ENCODE peak calls at places on chromosomes 13 and 19, in five cellular contexts. M is mesenchymal stem cell; C is psoas muscle; F is CD4-positive, alpha-beta T cell; X is K562. W is an unnamed sample. For H3K9me3, the result is how much of the 10 kb centered on the place peaks cover.

GRCh38 chr19:29640231-29640630 is 25.0 kb upstream of the PLEKHF1 start:
- DNase-seq in M (no peak), C (no peak), F (no peak), X (no peak), W (no peak)

GRCh38 chr13:87274209-87274819 is 396.9 kb upstream of the SLITRK5 start:
- DNase-seq in M (peak), C (no peak), F (no peak), X (no peak), W (no peak)

GRCh38 chr19:32336259-32337111 is 8.9 kb upstream of the ZNF507 start:
- DNase-seq in M (peak), C (no peak), F (no peak), X (no peak), W (no peak)

GRCh38 chr19:15324791-15325519 is 7.4 kb downstream of the BRD4 start:
- DNase-seq in M (no peak), C (no peak), F (no peak), X (no peak), W (no peak)

GRCh38 chr13:23427342-23428182 is 5.9 kb downstream of the SACS start:
- DNase-seq in M (peak), C (no peak), F (no peak), X (no peak), W (no peak)

GRCh38 chr19:45467456-45468158 is at the start of gene FOSB:
- DNase-seq in M (peak), C (peak), F (peak), X (peak), W (peak)

GRCh38 chr13:112670118-112670517 is 19.7 kb upstream of the ATP11A start:
- DNase-seq in M (no peak), C (no peak), F (no peak), X (no peak), W (no peak)

GRCh38 chr19:55620410-55620809 is 4.0 kb downstream of the ZNF784 start:
- DNase-seq in M (no peak), C (no peak), F (no peak), X (peak), W (no peak)

GRCh38 chr19:5889288-5889971 is 14.2 kb downstream of the NDUFA11 start:
- DNase-seq in M (peak), C (no peak), F (no peak), X (no peak), W (no peak)

GRCh38 chr13:80341098-80341701 is at the start of gene SPRY2:
- DNase-seq in M (peak), C (peak), F (no peak), X (peak), W (peak)

GRCh38 chr13:31054632-31055031 is 107.1 kb downstream of the HSPH1 start:
- DNase-seq in M (no peak), C (no peak), F (no peak), X (no peak), W (no peak)

GRCh38 chr19:46610851-46611770 is 10.0 kb downstream of the CALM3 start:
- DNase-seq in M (no peak), C (no peak), F (no peak), X (no peak), W (no peak)

GRCh38 chr19:43527860-43528622 is 1.0 kb upstream of the ETHE1 start:
- DNase-seq in M (peak), C (peak), F (no peak), X (peak), W (peak)

GRCh38 chr19:2805991-2806649 is 13.5 kb upstream of the ZNF554 start:
- DNase-seq in M (no peak), C (no peak), F (no peak), X (no peak), W (no peak)

GRCh38 chr13:112838038-112838965 is 130.7 kb upstream of the MCF2L start:
- DNase-seq in M (no peak), C (no peak), F (no peak), X (no peak), W (no peak)

GRCh38 chr13:39897636-39898035 is 242.2 kb downstream of the COG6 start:
- DNase-seq in M (no peak), C (no peak), F (no peak), X (no peak), W (no peak)

GRCh38 chr19:16883518-16883917 is 5.3 kb upstream of the F2RL3 start:
- DNase-seq in M (no peak), C (no peak), F (no peak), X (no peak), W (no peak)

GRCh38 chr13:100887729-100888151 is 213.1 kb upstream of the TMTC4 start:
- DNase-seq in M (peak), C (no peak), F (no peak), X (no peak), W (no peak)

GRCh38 chr13:79966502-79966901 is 374.4 kb downstream of the SPRY2 start:
- DNase-seq in M (peak), C (no peak), F (no peak), X (no peak), W (no peak)

GRCh38 chr13:70568571-70568970 is 460.3 kb upstream of the KLHL1 start:
- DNase-seq in M (peak), C (no peak), F (no peak), X (peak), W (no peak)

GRCh38 chr19:38693380-38694223 is 46.2 kb downstream of the ACTN4 start:
- DNase-seq in M (peak), C (no peak), F (peak), X (no peak), W (peak)

GRCh38 chr19:55986487-55986886 is at the start of gene NLRP5:
- DNase-seq in M (no peak), C (no peak), F (no peak), X (no peak), W (peak)

GRCh38 chr19:46466536-46467199 is 4.7 kb downstream of the PNMA8A start:
- DNase-seq in M (peak), C (peak), F (no peak), X (no peak), W (no peak)

GRCh38 chr13:98821372-98822237 is 69.1 kb upstream of the SLC15A1 start:
- DNase-seq in M (peak), C (no peak), F (no peak), X (no peak), W (no peak)

GRCh38 chr19:17648097-17648660 is 40.0 kb downstream of the UNC13A start:
- DNase-seq in M (no peak), C (no peak), F (no peak), X (peak), W (peak)

GRCh38 chr13:94351292-94352000 is 128.0 kb downstream of the DCT start:
- DNase-seq in M (peak), C (no peak), F (no peak), X (no peak), W (no peak)

GRCh38 chr13:24127116-24127631 is 33.3 kb upstream of the SPATA13 start:
- DNase-seq in M (peak), C (no peak), F (no peak), X (no peak), W (no peak)

GRCh38 chr13:21949818-21950429 is 279.1 kb downstream of the FGF9 start:
- DNase-seq in M (peak), C (no peak), F (no peak), X (no peak), W (no peak)

DNA sequence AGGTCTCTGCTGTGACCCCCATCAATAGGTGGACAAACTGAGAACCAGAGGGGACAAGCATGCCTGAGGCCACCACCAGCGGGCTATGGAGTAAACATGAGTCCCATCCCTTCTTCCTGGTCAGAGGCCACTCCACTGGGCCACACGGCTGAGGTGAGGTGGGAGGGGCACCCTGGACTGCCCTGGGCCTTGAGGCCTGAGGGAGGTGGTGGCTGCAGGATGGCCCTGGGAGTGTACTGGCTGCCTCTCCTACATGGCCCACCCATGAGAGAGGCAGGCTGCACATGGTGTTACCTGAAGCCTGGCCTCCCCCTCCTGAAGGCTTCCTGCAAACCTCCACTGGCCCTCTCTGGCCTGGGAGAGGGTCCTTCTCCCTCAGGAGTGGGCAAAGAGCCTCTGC is 222.4 kb downstream of the TUBA3C start:
- DNase-seq in M (no peak), C (no peak), F (no peak), X (no peak), W (peak)
- H3K9me3 ChIP-seq in M (under half), C (under half), F (under half), X (under half), W (under half)

GRCh38 chr19:53355739-53356138 is 9.8 kb upstream of the ZNF525 start:
- DNase-seq in M (no peak), C (no peak), F (no peak), X (no peak), W (no peak)
- H3K9me3 ChIP-seq in M (half or more), C (half or more), F (half or more), X (under half), W (half or more)

DNA sequence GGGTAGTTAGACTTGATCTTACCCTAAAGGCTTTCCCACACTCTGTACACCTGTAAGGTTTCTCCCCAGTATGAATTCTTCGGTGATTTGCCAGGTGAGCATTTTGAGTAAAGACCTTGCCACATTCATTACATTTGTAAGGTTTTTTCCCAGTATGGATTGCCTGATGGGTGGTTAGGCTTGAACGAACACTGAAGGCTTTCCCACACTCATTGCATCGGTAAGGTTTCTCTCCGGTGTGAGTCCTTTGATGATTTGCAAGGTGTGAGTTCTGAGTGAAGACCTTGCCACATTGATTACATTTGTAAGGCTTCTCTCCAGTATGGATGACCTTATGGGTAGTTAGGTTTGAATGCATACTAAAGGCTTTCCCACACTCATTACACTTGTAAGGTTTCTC is 23.7 kb downstream of the ERVV-2 start:
- DNase-seq in M (no peak), C (no peak), F (no peak), X (no peak), W (no peak)
- H3K9me3 ChIP-seq in M (half or more), C (half or more), F (half or more), X (under half), W (half or more)

DNA sequence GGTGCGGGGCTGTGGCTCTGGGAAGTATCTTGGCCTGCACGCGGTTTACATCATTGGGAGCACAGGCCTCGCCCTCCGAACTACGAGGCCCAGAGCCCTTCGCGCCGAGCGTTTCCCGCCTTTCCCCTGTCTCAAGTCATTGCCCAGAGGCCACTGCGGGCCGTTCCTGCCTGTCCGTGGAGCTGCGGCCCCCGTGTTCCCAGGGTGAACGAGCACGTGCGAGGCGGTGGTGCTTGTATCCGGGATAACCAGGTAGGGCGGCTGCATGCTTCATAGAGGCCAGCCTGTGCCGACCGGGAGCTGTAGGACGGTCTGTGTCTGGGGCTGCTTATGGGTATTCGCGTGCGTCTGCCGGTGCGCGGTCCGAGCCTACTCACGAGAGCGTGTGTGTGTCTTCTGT is 32.5 kb downstream of the ZNF527 start:
- DNase-seq in M (no peak), C (no peak), F (no peak), X (no peak), W (no peak)
- H3K9me3 ChIP-seq in M (half or more), C (half or more), F (half or more), X (under half), W (half or more)

GRCh38 chr13:19088416-19088815 is 93.2 kb downstream of the TUBA3C start:
- DNase-seq in M (no peak), C (no peak), F (no peak), X (no peak), W (no peak)
- H3K9me3 ChIP-seq in M (under half), C (under half), F (under half), X (under half), W (under half)

DNA sequence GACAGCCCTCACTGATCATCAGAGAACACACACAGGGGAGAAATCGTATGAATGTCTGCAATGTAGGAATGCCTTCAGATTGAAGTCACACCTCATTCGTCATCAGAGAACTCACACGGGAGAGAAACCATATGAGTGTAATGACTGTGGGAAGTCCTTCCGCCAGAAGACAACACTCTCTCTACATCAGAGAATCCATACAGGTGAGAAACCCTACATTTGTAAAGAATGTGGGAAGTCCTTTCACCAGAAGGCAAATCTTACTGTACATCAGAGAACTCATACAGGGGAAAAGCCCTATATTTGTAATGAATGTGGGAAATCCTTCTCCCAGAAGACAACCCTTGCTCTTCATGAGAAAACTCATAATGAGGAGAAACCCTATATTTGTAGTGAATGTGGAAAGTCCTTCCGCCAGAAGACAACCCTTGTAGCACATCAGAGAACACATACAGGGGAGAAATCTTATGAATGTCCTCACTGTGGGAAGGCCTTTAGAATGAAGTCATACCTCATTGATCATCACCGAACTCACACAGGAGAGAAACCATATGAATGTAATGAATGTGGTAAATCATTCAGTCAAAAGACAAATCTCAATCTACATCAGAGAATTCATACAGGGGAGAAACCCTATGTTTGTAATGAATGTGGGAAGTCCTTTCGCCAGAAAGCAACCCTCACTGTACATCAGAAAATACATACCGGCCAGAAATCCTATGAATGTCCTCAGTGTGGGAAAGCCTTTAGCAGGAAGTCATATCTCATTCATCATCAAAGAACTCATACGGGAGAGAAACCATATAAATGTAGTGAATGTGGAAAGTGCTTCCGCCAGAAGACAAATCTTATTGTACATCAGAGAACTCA is 32.5 kb downstream of the ZNF567 start:
- DNase-seq in M (peak), C (no peak), F (no peak), X (no peak), W (no peak)
- H3K9me3 ChIP-seq in M (half or more), C (half or more), F (half or more), X (under half), W (half or more)

GRCh38 chr19:58058428-58058827 is 654 bp upstream of the ZNF135 start:
- DNase-seq in M (no peak), C (no peak), F (no peak), X (no peak), W (no peak)

GRCh38 chr19:58055483-58055874 is 3.6 kb upstream of the ZNF135 start:
- DNase-seq in M (no peak), C (no peak), F (no peak), X (no peak), W (no peak)

GRCh38 chr19:58056861-58057260 is 2.2 kb upstream of the ZNF135 start:
- DNase-seq in M (no peak), C (no peak), F (no peak), X (no peak), W (no peak)

GRCh38 chr19:58054792-58055482 is 4.1 kb upstream of the ZNF135 start:
- DNase-seq in M (no peak), C (no peak), F (no peak), X (no peak), W (no peak)

GRCh38 chr19:58056261-58056660 is 2.8 kb upstream of the ZNF135 start:
- DNase-seq in M (no peak), C (no peak), F (no peak), X (no peak), W (no peak)
- H3K9me3 ChIP-seq in M (under half), C (under half), F (half or more), X (under half), W (under half)

DNA sequence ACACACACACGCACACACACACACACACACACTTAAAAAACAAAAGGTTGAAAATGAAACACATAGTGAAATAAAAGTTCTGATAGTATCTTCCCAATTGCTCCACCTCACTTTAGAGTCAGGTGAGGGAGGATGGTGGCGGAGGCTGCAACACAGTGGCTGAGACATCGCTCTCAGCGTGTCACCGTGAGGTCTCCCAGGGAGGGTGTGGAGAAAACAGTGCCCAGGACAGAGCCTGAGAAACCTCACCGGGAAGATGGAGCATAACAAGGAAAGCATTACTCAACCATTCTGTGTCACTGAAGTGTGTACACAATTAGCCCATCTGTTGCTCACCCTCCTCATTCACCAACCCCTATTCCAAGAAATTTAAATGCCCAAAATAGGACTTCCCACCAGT is 111.4 kb upstream of the USP29 start:
- DNase-seq in M (no peak), C (no peak), F (no peak), X (no peak), W (no peak)
- H3K9me3 ChIP-seq in M (under half), C (under half), F (under half), X (under half), W (under half)

W was measured in upper lobe of left lung.